ENCODE peak calls at places on chromosomes 13 and 19, in ten cellular contexts. Q is IMR-90, B is Panc1, T is cardiac muscle cell, M is tibial artery, S is A673, C is ascending aorta, Y is hepatocyte, P is transverse colon, X is upper lobe of left lung. U is an unnamed sample.

GRCh38 chr13:33174980-33175379 is 110.6 kb downstream of the STARD13 start:
- DNase-seq in Q (peak; percentile 36), B (no peak), T (peak; percentile 44), M (no peak), S (no peak), C (no peak), Y (no peak), P (no peak), X (no peak), U (no peak)

GRCh38 chr19:55166530-55167268 is at the start of gene DNAAF3:
- DNase-seq in Q (peak; percentile 96), B (peak; percentile 89), T (peak; percentile 98), M (peak; percentile 82), S (peak; percentile 99), C (peak; percentile 53), Y (peak; percentile 98), P (peak; percentile 93), X (peak; percentile 93), U (peak; percentile 100)

GRCh38 chr19:56170261-56170660 is 5.5 kb upstream of the GALP start:
- DNase-seq in Q (peak; percentile 43), B (peak; percentile 39), T (peak; percentile 10), M (no peak), S (no peak), C (no peak), Y (peak; percentile 28), P (no peak), X (peak; percentile 87), U (no peak)

GRCh38 chr13:102131246-102131645 is 270.6 kb downstream of the FGF14 start:
- DNase-seq in Q (no peak), B (no peak), T (no peak), M (no peak), S (peak; percentile 89), C (no peak), Y (no peak), P (no peak), X (no peak), U (no peak)

GRCh38 chr19:17872251-17873001 is 681 bp downstream of the SLC5A5 start:
- DNase-seq in Q (no peak), B (no peak), T (no peak), M (no peak), S (no peak), C (no peak), Y (no peak), P (no peak), X (no peak), U (no peak)

GRCh38 chr13:36030670-36031331 is 100.4 kb downstream of the DCLK1 start:
- DNase-seq in Q (peak; percentile 18), B (no peak), T (peak; percentile 95), M (no peak), S (peak; percentile 93), C (no peak), Y (peak; percentile 15), P (no peak), X (no peak), U (no peak)

GRCh38 chr13:93915269-93915809 is 564.1 kb downstream of the DCT start:
- DNase-seq in Q (peak; percentile 75), B (no peak), T (peak; percentile 41), M (no peak), S (no peak), C (no peak), Y (no peak), P (no peak), X (no peak), U (no peak)

GRCh38 chr19:38057954-38058690 is 151.1 kb downstream of the SIPA1L3 start:
- DNase-seq in Q (no peak), B (no peak), T (no peak), M (no peak), S (no peak), C (no peak), Y (peak; percentile 28), P (peak; percentile 64), X (peak; percentile 88), U (peak; percentile 61)

GRCh38 chr13:109899748-109900147 is 113.4 kb upstream of the IRS2 start:
- DNase-seq in Q (no peak), B (no peak), T (no peak), M (no peak), S (no peak), C (no peak), Y (no peak), P (no peak), X (no peak), U (no peak)

GRCh38 chr13:109900723-109901122 is 114.3 kb upstream of the IRS2 start:
- DNase-seq in Q (no peak), B (no peak), T (no peak), M (no peak), S (no peak), C (no peak), Y (no peak), P (no peak), X (no peak), U (no peak)

GRCh38 chr13:109900320-109900719 is 113.9 kb upstream of the IRS2 start:
- DNase-seq in Q (no peak), B (no peak), T (peak; percentile 24), M (no peak), S (no peak), C (no peak), Y (no peak), P (no peak), X (no peak), U (no peak)

GRCh38 chr13:109910131-109910530 is 123.7 kb upstream of the IRS2 start:
- DNase-seq in Q (no peak), B (no peak), T (peak; percentile 45), M (no peak), S (no peak), C (no peak), Y (no peak), P (no peak), X (no peak), U (no peak)

DNA sequence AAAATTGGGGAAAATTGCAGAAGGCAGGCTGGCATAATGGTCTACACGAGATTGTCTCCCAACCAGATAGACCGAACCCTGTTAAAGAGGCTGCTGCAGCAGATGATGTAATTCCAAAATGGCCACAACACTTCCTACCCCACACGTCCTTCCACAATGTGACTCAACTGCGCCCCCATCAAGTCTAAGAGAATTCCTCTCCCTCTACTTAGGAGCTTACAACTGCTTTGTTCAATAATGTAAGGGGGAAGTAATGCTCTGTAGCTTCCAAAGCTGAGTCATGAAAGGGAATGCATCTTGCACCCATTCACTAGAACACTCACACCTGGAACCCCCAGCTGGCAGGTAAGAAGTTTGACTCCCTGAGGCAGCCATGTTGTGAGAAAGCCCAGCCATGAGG is 117.8 kb upstream of the IRS2 start:
- DNase-seq in Q (no peak), B (no peak), T (no peak), M (no peak), S (peak; percentile 41), C (no peak), Y (no peak), P (no peak), X (no peak), U (no peak)
- TF ChIP-seq CTCF in Q (no peak), B (no peak), T (no peak), M (no peak), S (peak; percentile 19), C (no peak), Y (no peak), P (no peak), X (no peak), U (no peak)

DNA sequence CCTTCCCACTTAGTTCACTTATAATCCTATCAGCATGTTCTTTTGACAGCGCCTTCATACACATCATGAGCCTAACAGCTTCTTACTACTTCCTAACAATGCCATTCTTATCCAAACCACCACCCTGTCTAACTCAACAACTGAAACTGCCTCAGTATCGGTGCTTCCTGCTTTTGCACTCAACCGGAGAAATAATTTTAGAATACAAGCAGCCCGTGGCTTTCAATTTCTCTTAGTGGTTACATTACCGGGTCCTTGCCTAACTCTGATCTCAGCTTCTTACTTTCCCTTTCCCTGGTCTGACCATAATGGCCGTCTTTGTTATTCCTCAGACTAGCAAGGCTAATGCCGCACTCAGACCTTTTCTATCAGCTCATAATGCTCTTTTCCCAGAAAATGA is 17.0 kb downstream of the ZFP82 start:
- DNase-seq in Q (no peak), B (no peak), T (no peak), M (no peak), S (no peak), C (no peak), Y (no peak), P (no peak), X (no peak), U (no peak)
- H3K9me3 ChIP-seq in Q (peaks cover 12% of the 10 kb centered on the region), B (peaks cover 36% of the 10 kb centered on the region), T (no peaks in the 10 kb centered on the region), M (peaks cover 60% of the 10 kb centered on the region), S (peaks cover 11% of the 10 kb centered on the region), C (peaks cover 28% of the 10 kb centered on the region), Y (peaks cover 42% of the 10 kb centered on the region), P (peaks cover 28% of the 10 kb centered on the region), X (peaks cover 46% of the 10 kb centered on the region), U (no peaks in the 10 kb centered on the region)

DNA sequence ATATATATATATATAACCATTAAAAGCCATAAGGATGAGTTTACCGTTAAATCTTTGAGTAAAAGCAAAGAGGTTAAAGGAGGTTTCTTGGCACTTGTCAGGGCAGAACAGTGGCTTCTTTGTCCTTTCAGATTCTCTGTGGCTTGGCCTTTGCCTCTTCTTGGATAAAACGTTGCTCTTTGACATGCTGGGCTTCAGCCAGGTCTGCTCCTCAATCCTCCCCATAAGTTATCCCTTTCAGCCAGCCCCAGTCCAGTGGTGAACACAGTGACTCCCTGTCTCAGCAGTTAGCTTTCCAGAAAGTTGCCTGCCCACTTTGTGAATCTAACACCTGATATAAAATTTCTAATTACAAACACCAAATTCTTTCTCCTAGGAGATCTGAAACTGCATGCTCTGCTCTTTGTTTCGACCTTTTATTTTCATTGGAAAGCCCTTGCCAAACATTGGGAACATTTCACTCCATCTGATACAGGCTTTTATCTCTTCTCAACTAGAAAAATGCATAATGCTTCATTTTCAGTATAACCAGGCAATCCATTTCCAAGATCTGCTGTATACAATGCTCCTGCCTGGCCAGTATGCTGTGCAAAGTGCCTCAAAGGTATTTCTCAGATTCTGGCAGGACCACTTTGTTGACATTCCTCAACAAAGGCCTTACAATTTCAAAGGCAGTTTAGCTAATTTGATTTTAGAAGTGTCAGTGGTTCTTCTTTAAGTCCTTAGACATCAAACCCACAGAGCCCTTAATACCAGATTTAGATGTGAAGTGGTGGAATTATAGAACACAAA is 16.2 kb upstream of the MED4 start:
- DNase-seq in Q (no peak), B (no peak), T (peak; percentile 86), M (no peak), S (no peak), C (no peak), Y (no peak), P (no peak), X (no peak), U (peak; percentile 14)
- H3K4me1 ChIP-seq in Q (no peaks in the 10 kb centered on the region), B (no peaks in the 10 kb centered on the region), T (no peaks in the 10 kb centered on the region), M (peaks cover 11% of the 10 kb centered on the region), S (no peaks in the 10 kb centered on the region), C (peaks cover 7% of the 10 kb centered on the region), Y (no peaks in the 10 kb centered on the region), P (no peaks in the 10 kb centered on the region), X (peaks cover 23% of the 10 kb centered on the region), U (no peaks in the 10 kb centered on the region)

GRCh38 chr13:21175656-21176194 is 627 bp downstream of the SKA3 start:
- DNase-seq in Q (peak; percentile 28), B (no peak), T (peak; percentile 44), M (no peak), S (peak; percentile 56), C (no peak), Y (no peak), P (no peak), X (no peak), U (no peak)

GRCh38 chr13:21176982-21177284 is 475 bp downstream of the MRPL57 start:
- DNase-seq in Q (no peak), B (no peak), T (no peak), M (no peak), S (no peak), C (no peak), Y (no peak), P (no peak), X (no peak), U (no peak)

GRCh38 chr13:21171420-21171819 is 4.9 kb downstream of the SKA3 start:
- DNase-seq in Q (no peak), B (no peak), T (no peak), M (no peak), S (no peak), C (no peak), Y (no peak), P (no peak), X (no peak), U (no peak)

GRCh38 chr13:21181671-21182070 is 5.2 kb downstream of the MRPL57 start:
- DNase-seq in Q (no peak), B (no peak), T (no peak), M (no peak), S (no peak), C (no peak), Y (no peak), P (no peak), X (no peak), U (no peak)

GRCh38 chr13:21176195-21176981 is at the start of the genes MRPL57 and SKA3:
- DNase-seq in Q (peak; percentile 91), B (peak; percentile 42), T (peak; percentile 96), M (peak; percentile 93), S (peak; percentile 98), C (peak; percentile 64), Y (peak; percentile 97), P (peak; percentile 94), X (peak; percentile 91), U (peak; percentile 93)
- TF ChIP-seq CTCF in Q (no peak), B (no peak), T (no peak), M (peak; percentile 34), S (no peak), C (peak; percentile 45), Y (no peak), P (no peak), X (peak; percentile 61), U (no peak)